ENCODE peak calls at places on chromosomes 13 and 19, in four cellular contexts. G is M059J, H is fibroblast of lung, V is Kasumi-1. W is an unnamed sample.

GRCh38 chr19:54255105-54255775 is 1.8 kb downstream of the LILRB5 start:
- DNase-seq in G (no peak), V (no peak), H (no peak), W (no peak)

GRCh38 chr13:40220299-40220935 is 446.0 kb downstream of the FOXO1 start:
- DNase-seq in V (no peak), G (no peak), H (peak), W (no peak)

GRCh38 chr19:10079031-10079453 is 7.1 kb upstream of the SHFL start:
- DNase-seq in G (no peak), H (no peak), V (no peak), W (no peak)

GRCh38 chr13:40271931-40272775 is 394.3 kb downstream of the FOXO1 start:
- DNase-seq in H (peak), V (no peak), G (peak), W (peak)

GRCh38 chr13:113800576-113800926 is 41.5 kb downstream of the TMEM255B start:
- DNase-seq in V (no peak), G (no peak), H (no peak), W (no peak)

GRCh38 chr13:106291006-106291405 is 244.5 kb downstream of the EFNB2 start:
- DNase-seq in V (no peak), H (peak), G (peak), W (no peak)

GRCh38 chr19:37403403-37403802 is 32.5 kb downstream of the ZNF527 start:
- DNase-seq in G (no peak), V (no peak), H (no peak), W (no peak)

GRCh38 chr13:40490086-40490723 is 176.2 kb downstream of the FOXO1 start:
- DNase-seq in H (no peak), V (no peak), G (no peak), W (no peak)

GRCh38 chr19:46454244-46454643 is 17.1 kb downstream of the PNMA8A start:
- DNase-seq in G (no peak), V (no peak), H (no peak), W (no peak)

GRCh38 chr13:94542917-94543316 is 53.0 kb downstream of the TGDS start:
- DNase-seq in G (no peak), V (no peak), H (no peak), W (no peak)

GRCh38 chr13:114099191-114099590 is 33.2 kb downstream of the RASA3 start:
- DNase-seq in H (peak), G (peak), V (no peak), W (peak)

W was measured in fibroblast of the aortic adventitia.